ENCODE peak calls at places on chromosomes 2 and 18, in four cellular contexts. One of them, this sample, is unnamed.
A peak's percentile ranks its signal among the peaks of the same experiment; 100 is the strongest.

GRCh38 chr18:34873966-34874365 is 163.9 kb downstream of the DTNA start:
- DNase-seq in uterus: no peak
- DNase-seq in lung: no peak
- DNase-seq in brain microvascular endothelial cell: no peak
- DNase-seq in this sample: no peak

GRCh38 chr2:230794472-230794871 is 70.3 kb upstream of the ITM2C start:
- DNase-seq in uterus: no peak
- DNase-seq in lung: no peak
- DNase-seq in brain microvascular endothelial cell: peak; percentile 69
- DNase-seq in this sample: no peak

GRCh38 chr2:191376981-191377629 is 131.9 kb downstream of the MYO1B start:
- DNase-seq in uterus: peak; percentile 73
- DNase-seq in lung: peak; percentile 74
- DNase-seq in brain microvascular endothelial cell: peak; percentile 94
- DNase-seq in this sample: peak; percentile 89

GRCh38 chr18:77105680-77106079 is 26.9 kb downstream of the MBP start:
- DNase-seq in uterus: no peak
- DNase-seq in lung: no peak
- DNase-seq in brain microvascular endothelial cell: no peak
- DNase-seq in this sample: no peak

GRCh38 chr2:197174539-197175094 is 136.0 kb downstream of the ANKRD44 start:
- DNase-seq in uterus: no peak
- DNase-seq in lung: no peak
- DNase-seq in brain microvascular endothelial cell: peak; percentile 43
- DNase-seq in this sample: no peak

GRCh38 chr2:38377501-38378258 is 607 bp upstream of the ATL2 start:
- DNase-seq in uterus: no peak
- DNase-seq in lung: peak; percentile 34
- DNase-seq in brain microvascular endothelial cell: peak; percentile 33
- DNase-seq in this sample: peak; percentile 67

GRCh38 chr18:80159713-80160636 is 50.9 kb downstream of the ADNP2 start:
- DNase-seq in uterus: no peak
- DNase-seq in lung: no peak
- DNase-seq in brain microvascular endothelial cell: no peak
- DNase-seq in this sample: no peak

GRCh38 chr18:62018034-62018760 is 125.4 kb upstream of the RNF152 start:
- DNase-seq in uterus: peak; percentile 83
- DNase-seq in lung: peak; percentile 32
- DNase-seq in brain microvascular endothelial cell: no peak
- DNase-seq in this sample: peak; percentile 95

GRCh38 chr2:25558262-25558661 is 115.1 kb downstream of the DTNB start:
- DNase-seq in uterus: no peak
- DNase-seq in lung: no peak
- DNase-seq in brain microvascular endothelial cell: peak; percentile 63
- DNase-seq in this sample: peak; percentile 35

GRCh38 chr18:3115430-3116025 is 102.6 kb upstream of the LPIN2 start:
- DNase-seq in uterus: no peak
- DNase-seq in lung: no peak
- DNase-seq in brain microvascular endothelial cell: no peak
- DNase-seq in this sample: no peak

GRCh38 chr2:96136123-96136720 is 2.1 kb downstream of the ASTL start:
- DNase-seq in uterus: no peak
- DNase-seq in lung: no peak
- DNase-seq in brain microvascular endothelial cell: no peak
- DNase-seq in this sample: no peak

GRCh38 chr2:189580267-189580661 is 322 bp downstream of the SLC40A1 start:
- DNase-seq in uterus: peak; percentile 38
- DNase-seq in lung: peak; percentile 42
- DNase-seq in brain microvascular endothelial cell: no peak
- DNase-seq in this sample: no peak

GRCh38 chr18:32607816-32608215 is 137.1 kb upstream of the GAREM1 start:
- DNase-seq in uterus: no peak
- DNase-seq in lung: no peak
- DNase-seq in brain microvascular endothelial cell: no peak
- DNase-seq in this sample: no peak

GRCh38 chr2:219176818-219177593 is at the start of gene CNPPD1:
- DNase-seq in uterus: peak; percentile 88
- DNase-seq in lung: peak; percentile 89
- DNase-seq in brain microvascular endothelial cell: peak; percentile 31
- DNase-seq in this sample: no peak

GRCh38 chr18:24491882-24492281 is 31.4 kb downstream of the HRH4 start:
- DNase-seq in uterus: no peak
- DNase-seq in lung: no peak
- DNase-seq in brain microvascular endothelial cell: no peak
- DNase-seq in this sample: no peak

GRCh38 chr2:16321872-16322271 is 343.8 kb downstream of the CYRIA start:
- DNase-seq in uterus: no peak
- DNase-seq in lung: no peak
- DNase-seq in brain microvascular endothelial cell: no peak
- DNase-seq in this sample: no peak

GRCh38 chr2:169715379-169716228 is 18.0 kb upstream of the KLHL23 start:
- DNase-seq in uterus: peak; percentile 36
- DNase-seq in lung: peak; percentile 58
- DNase-seq in brain microvascular endothelial cell: no peak
- DNase-seq in this sample: no peak

GRCh38 chr2:60739156-60739555 is 16.9 kb upstream of the PAPOLG start:
- DNase-seq in uterus: no peak
- DNase-seq in lung: no peak
- DNase-seq in brain microvascular endothelial cell: no peak
- DNase-seq in this sample: no peak

GRCh38 chr2:236998250-236998649 is 87.4 kb upstream of the COPS8 start:
- DNase-seq in uterus: no peak
- DNase-seq in lung: no peak
- DNase-seq in brain microvascular endothelial cell: no peak
- DNase-seq in this sample: no peak

GRCh38 chr2:205759732-205760516 is 77.6 kb downstream of the NRP2 start:
- DNase-seq in uterus: no peak
- DNase-seq in lung: no peak
- DNase-seq in brain microvascular endothelial cell: no peak
- DNase-seq in this sample: no peak

GRCh38 chr2:203808041-203808750 is 59.4 kb upstream of the CTLA4 start:
- DNase-seq in uterus: no peak
- DNase-seq in lung: no peak
- DNase-seq in brain microvascular endothelial cell: peak; percentile 97
- DNase-seq in this sample: no peak

GRCh38 chr2:202036601-202037037 is 3.0 kb downstream of the FZD7 start:
- DNase-seq in uterus: peak; percentile 30
- DNase-seq in lung: no peak
- DNase-seq in brain microvascular endothelial cell: no peak
- DNase-seq in this sample: no peak

GRCh38 chr2:202034249-202035088 is 814 bp downstream of the FZD7 start:
- DNase-seq in uterus: peak; percentile 40
- DNase-seq in lung: no peak
- DNase-seq in brain microvascular endothelial cell: peak; percentile 33
- DNase-seq in this sample: no peak

GRCh38 chr2:202033317-202034248 is at the start of gene FZD7:
- DNase-seq in uterus: peak; percentile 95
- DNase-seq in lung: peak; percentile 94
- DNase-seq in brain microvascular endothelial cell: peak; percentile 84
- DNase-seq in this sample: peak; percentile 64

GRCh38 chr2:202035941-202036372 is 2.3 kb downstream of the FZD7 start:
- DNase-seq in uterus: peak; percentile 23
- DNase-seq in lung: no peak
- DNase-seq in brain microvascular endothelial cell: no peak
- DNase-seq in this sample: no peak

GRCh38 chr2:202035089-202035940 is 1.7 kb downstream of the FZD7 start:
- DNase-seq in uterus: peak; percentile 72
- DNase-seq in lung: no peak
- DNase-seq in brain microvascular endothelial cell: peak; percentile 48
- DNase-seq in this sample: no peak
- H3K4me3 ChIP-seq in uterus: peak overlapping the region; percentile 65
- H3K4me3 ChIP-seq in lung: peak overlapping the region; percentile 64
- H3K4me3 ChIP-seq in brain microvascular endothelial cell: peak overlapping the region; percentile 68
- H3K4me3 ChIP-seq in this sample: peak overlapping the region; percentile 81

DNA sequence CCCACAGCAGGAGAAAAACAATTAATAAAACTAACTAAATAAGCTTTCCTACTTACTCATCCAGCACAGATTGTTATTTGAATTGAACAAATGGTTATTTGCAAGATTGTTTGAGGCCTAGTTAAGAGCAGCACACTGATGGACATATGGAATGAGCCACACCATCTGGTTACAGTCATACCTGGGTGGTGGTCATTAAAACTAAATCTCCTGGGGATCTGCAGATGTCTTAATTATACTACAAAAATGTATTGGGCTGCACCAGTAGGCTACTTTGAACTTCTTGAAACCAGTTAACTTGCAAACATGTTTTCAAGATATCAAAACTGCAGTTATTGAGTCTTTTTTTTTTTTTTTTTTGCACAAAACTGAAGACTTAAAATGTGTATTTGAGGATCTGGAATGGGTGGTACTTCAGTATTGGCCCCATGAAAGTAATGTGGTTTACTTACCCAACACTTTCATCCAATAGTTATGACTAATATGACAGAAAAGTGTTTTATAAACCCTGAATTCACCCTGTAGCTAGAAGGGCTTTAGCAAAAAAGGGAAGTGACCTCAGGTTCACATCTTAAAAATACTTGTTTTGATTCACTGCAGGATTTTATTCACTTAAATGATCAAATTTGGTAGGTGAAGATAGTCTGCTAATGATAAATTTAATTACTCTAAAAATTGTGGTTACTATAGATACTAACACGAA is 10.8 kb downstream of the AGFG1 start:
- DNase-seq in uterus: no peak
- DNase-seq in lung: no peak
- DNase-seq in brain microvascular endothelial cell: no peak
- DNase-seq in this sample: no peak
- TF ChIP-seq CTCF in uterus: no peak
- TF ChIP-seq CTCF in lung: no peak
- TF ChIP-seq CTCF in brain microvascular endothelial cell: no peak
- TF ChIP-seq CTCF in this sample: no peak

GRCh38 chr2:153110477-153110876 is 368.1 kb downstream of the RPRM start:
- DNase-seq in uterus: no peak
- DNase-seq in lung: no peak
- DNase-seq in brain microvascular endothelial cell: no peak
- DNase-seq in this sample: no peak

GRCh38 chr2:153106802-153107477 is 371.6 kb downstream of the RPRM start:
- DNase-seq in uterus: no peak
- DNase-seq in lung: no peak
- DNase-seq in brain microvascular endothelial cell: no peak
- DNase-seq in this sample: no peak

GRCh38 chr2:153109793-153110192 is 368.8 kb downstream of the RPRM start:
- DNase-seq in uterus: no peak
- DNase-seq in lung: no peak
- DNase-seq in brain microvascular endothelial cell: no peak
- DNase-seq in this sample: no peak

GRCh38 chr2:153101187-153101586 is 377.4 kb downstream of the RPRM start:
- DNase-seq in uterus: no peak
- DNase-seq in lung: no peak
- DNase-seq in brain microvascular endothelial cell: no peak
- DNase-seq in this sample: no peak

GRCh38 chr2:153105829-153106578 is 372.6 kb downstream of the RPRM start:
- DNase-seq in uterus: no peak
- DNase-seq in lung: no peak
- DNase-seq in brain microvascular endothelial cell: no peak
- DNase-seq in this sample: no peak
- H3K4me3 ChIP-seq in uterus: no peak overlapping the region
- H3K4me3 ChIP-seq in lung: no peak overlapping the region
- H3K4me3 ChIP-seq in brain microvascular endothelial cell: no peak overlapping the region
- H3K4me3 ChIP-seq in this sample: no peak overlapping the region

GRCh38 chr18:68172842-68173549 is 541.9 kb downstream of the TMX3 start:
- DNase-seq in uterus: no peak
- DNase-seq in lung: no peak
- DNase-seq in brain microvascular endothelial cell: no peak
- DNase-seq in this sample: no peak
- TF ChIP-seq CTCF in uterus: no peak
- TF ChIP-seq CTCF in lung: no peak
- TF ChIP-seq CTCF in brain microvascular endothelial cell: peak; percentile 37
- TF ChIP-seq CTCF in this sample: peak; percentile 5

This sample was measured in HFF-Myc.